ENCODE peak calls at places on chromosomes 6 and 20, in eight cellular contexts. B is mammary epithelial cell; I is CD4-positive, alpha-beta memory T cell; P is GM23338; L is CD4-positive, alpha-beta T cell; A is IMR-90; H is breast epithelium; J is A549. C is an unnamed sample.

GRCh38 chr6:16092140-16092539 is 36.7 kb upstream of the MYLIP start:
- DNase-seq in H (no peak), P (no peak), J (no peak), L (no peak), A (no peak), B (no peak), I (no peak), C (no peak)

GRCh38 chr6:71072508-71072907 is 115.6 kb upstream of the B3GAT2 start:
- DNase-seq in J (no peak), B (no peak), H (no peak), A (peak; percentile 11), L (no peak), I (no peak), P (no peak), C (no peak)

GRCh38 chr20:59145926-59146800 is 17.5 kb upstream of the ZNF831 start:
- DNase-seq in A (no peak), L (peak; percentile 55), P (no peak), J (no peak), I (peak; percentile 75), B (no peak), H (peak; percentile 4), C (peak; percentile 74)

GRCh38 chr20:19758888-19759331 is 852 bp downstream of the RIN2 start:
- DNase-seq in J (peak; percentile 55), I (no peak), B (peak; percentile 21), H (peak; percentile 32), A (no peak), L (no peak), P (peak; percentile 79), C (no peak)

GRCh38 chr6:149484733-149485700 is at the start of gene ZC3H12D:
- DNase-seq in A (peak; percentile 33), J (peak; percentile 34), B (no peak), I (peak; percentile 96), H (no peak), L (peak; percentile 80), P (no peak), C (peak; percentile 71)

GRCh38 chr6:131949909-131950766 is 1.0 kb downstream of the CCN2 start:
- DNase-seq in B (peak; percentile 85), A (peak; percentile 92), I (no peak), J (peak; percentile 50), L (no peak), H (peak; percentile 81), P (peak; percentile 75), C (no peak)

GRCh38 chr6:40194771-40195170 is 260.5 kb upstream of the MOCS1 start:
- DNase-seq in B (no peak), P (no peak), I (no peak), H (no peak), L (no peak), A (no peak), J (no peak), C (no peak)

GRCh38 chr6:149566372-149567193 is at the start of gene GINM1:
- DNase-seq in I (peak; percentile 63), A (peak; percentile 15), H (peak; percentile 46), L (peak; percentile 29), J (peak; percentile 43), B (peak; percentile 46), P (peak; percentile 77), C (no peak)

GRCh38 chr6:3294921-3295871 is 36.4 kb downstream of the PSMG4 start:
- DNase-seq in L (no peak), J (no peak), B (no peak), I (no peak), H (no peak), A (no peak), P (peak; percentile 48), C (no peak)

GRCh38 chr6:125986956-125987617 is 747 bp downstream of the TRMT11 start:
- DNase-seq in I (no peak), A (peak; percentile 35), B (no peak), J (peak; percentile 22), P (peak; percentile 28), L (no peak), H (no peak), C (no peak)

GRCh38 chr20:58900292-58900931 is 47.9 kb downstream of the GNAS start:
- DNase-seq in L (no peak), P (peak; percentile 64), B (no peak), I (no peak), A (no peak), H (no peak), J (no peak), C (no peak)

DNA sequence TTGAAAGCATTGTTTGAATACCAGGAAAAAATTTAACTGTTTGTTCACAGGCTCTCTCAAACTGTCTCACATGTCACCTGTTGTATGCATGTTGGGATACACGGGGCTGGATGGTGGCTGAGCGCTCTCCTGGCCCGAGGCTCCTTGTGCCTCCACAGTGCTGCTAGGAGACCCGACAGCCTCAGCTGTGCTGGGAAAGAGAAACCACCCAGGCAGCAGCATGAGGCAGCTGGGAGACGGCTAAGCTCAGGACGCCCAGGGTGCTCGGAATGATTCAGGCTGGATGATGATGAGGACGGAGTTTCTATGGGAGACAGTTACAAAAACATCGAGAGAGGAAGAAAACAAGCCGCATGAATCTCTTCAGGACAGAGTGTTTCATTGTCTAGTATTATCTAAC is 278.0 kb upstream of the CDH4 start:
- DNase-seq in I (no peak), B (no peak), P (no peak), A (no peak), H (no peak), J (no peak), L (no peak), C (no peak)
- H3K27ac ChIP-seq in I (no peak overlapping the region), B (no peak overlapping the region), P (no peak overlapping the region), A (no peak overlapping the region), H (no peak overlapping the region), J (no peak overlapping the region), L (no peak overlapping the region), C (no peak overlapping the region)

GRCh38 chr6:123925360-123925759 is 121.7 kb downstream of the NKAIN2 start:
- DNase-seq in J (no peak), L (no peak), P (no peak), A (peak; percentile 16), B (peak; percentile 84), I (no peak), H (no peak), C (no peak)

GRCh38 chr6:123931928-123932327 is 128.3 kb downstream of the NKAIN2 start:
- DNase-seq in J (no peak), H (no peak), L (no peak), P (peak; percentile 24), A (no peak), I (no peak), B (no peak), C (no peak)

DNA sequence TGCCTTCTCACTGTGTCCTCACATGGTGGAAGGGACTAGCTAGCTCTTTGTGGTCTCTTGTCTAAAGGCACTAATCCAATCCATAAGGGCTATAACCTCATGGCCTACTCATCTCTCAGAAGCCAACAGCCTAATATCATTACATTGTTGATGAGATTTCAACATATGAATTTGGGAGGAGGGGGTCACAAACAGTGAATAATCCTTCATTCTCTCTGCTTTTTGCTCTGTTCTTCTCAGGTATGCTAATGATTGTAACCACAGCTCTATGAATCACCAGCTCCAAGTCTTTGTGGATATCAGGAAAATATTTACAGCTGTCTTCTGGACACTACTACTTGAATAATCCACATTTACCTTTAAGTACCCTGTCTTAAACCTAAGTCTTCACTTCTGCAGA is 122.3 kb downstream of the NKAIN2 start:
- DNase-seq in H (no peak), P (no peak), B (peak; percentile 42), A (peak; percentile 12), I (no peak), L (no peak), J (no peak), C (no peak)
- H3K27ac ChIP-seq in H (no peak overlapping the region), P (no peak overlapping the region), B (peak overlapping the region; percentile 9), A (no peak overlapping the region), I (no peak overlapping the region), L (no peak overlapping the region), J (no peak overlapping the region), C (no peak overlapping the region)

GRCh38 chr20:62809530-62810428 is 5.1 kb downstream of the OGFR start:
- DNase-seq in A (no peak), P (no peak), J (no peak), H (no peak), L (no peak), B (no peak), I (no peak), C (no peak)

GRCh38 chr20:62805711-62806382 is 1.2 kb downstream of the OGFR start:
- DNase-seq in J (no peak), I (no peak), P (no peak), L (no peak), B (no peak), H (no peak), A (no peak), C (no peak)

GRCh38 chr20:62806383-62807050 is 1.9 kb downstream of the OGFR start:
- DNase-seq in A (no peak), P (no peak), H (no peak), J (no peak), I (no peak), L (no peak), B (no peak), C (no peak)

GRCh38 chr20:62808211-62808865 is 3.7 kb downstream of the OGFR start:
- DNase-seq in B (no peak), J (peak; percentile 83), L (peak; percentile 74), H (no peak), I (peak; percentile 68), P (peak; percentile 84), A (peak; percentile 48), C (peak; percentile 73)

DNA sequence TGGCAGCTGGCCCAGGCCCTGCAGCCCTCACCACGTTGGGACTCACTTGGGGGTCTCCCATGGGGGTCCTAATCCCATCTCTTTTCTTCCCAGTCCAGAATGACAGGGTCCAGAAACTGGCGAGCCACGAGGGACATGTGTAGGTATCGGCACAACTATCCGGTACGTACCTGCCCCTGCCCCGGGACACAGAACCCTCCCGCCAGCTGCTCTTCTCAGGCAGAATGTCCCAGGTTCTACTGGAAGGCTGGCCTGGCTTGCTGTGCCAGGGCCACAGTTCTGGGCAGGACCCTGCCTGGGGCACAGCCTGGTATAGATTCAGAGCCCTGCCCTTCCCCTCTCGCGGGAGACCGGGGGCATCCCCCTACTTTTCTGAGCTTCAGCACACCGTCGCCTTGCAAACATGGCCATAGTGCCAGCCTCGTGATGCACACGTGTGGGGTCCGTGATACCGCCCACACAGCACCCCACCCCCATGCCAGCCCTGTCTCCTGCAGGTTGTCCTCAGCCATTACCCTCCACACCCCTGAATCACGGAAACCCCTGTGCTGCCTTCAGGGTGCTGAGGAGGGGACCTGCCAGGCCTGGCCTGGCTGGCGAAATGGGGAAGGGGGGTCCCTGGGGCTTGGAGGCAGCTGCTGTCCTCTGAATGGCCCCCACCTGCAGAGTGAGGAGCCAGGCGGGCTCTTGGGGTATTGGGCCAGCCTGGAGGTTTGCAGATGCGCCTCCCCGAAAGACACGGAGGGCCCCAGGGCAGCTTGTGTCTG is 3.0 kb downstream of the OGFR start:
- DNase-seq in P (no peak), B (no peak), I (no peak), J (no peak), L (no peak), H (no peak), A (no peak), C (no peak)
- H3K27ac ChIP-seq in P (no peak overlapping the region), B (no peak overlapping the region), I (no peak overlapping the region), J (no peak overlapping the region), L (no peak overlapping the region), H (no peak overlapping the region), A (no peak overlapping the region), C (no peak overlapping the region)

DNA sequence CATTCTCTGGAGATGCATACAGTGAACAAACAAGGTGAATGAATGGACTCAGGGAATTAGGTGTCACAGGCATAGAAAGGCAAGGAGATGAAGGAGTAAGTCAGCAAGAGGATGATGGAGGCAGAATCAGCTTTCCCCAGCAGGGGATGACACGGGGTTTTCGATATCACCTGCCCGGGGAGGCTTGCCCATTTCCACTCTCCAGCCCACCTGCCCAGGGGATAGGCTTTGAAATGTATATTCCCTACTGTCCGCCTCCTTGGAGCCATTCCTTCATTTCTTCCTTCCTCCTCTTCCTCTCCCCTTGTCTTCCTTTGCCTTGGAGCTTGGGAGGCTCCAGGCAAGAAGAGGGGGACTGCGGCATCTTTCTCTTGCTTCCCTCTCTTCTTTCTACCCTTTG is 23.3 kb upstream of the RNF24 start:
- DNase-seq in L (no peak), J (no peak), H (no peak), B (no peak), P (no peak), A (no peak), I (no peak), C (no peak)
- H3K27ac ChIP-seq in L (no peak overlapping the region), J (no peak overlapping the region), H (peak overlapping the region; percentile 83), B (no peak overlapping the region), P (no peak overlapping the region), A (no peak overlapping the region), I (peak overlapping the region; percentile 30), C (peak overlapping the region; percentile 52)

C was measured in CD8-positive, alpha-beta memory T cell.